ENCODE peak calls at places on chromosomes 7 and 10, in nine cellular contexts. K is body of pancreas; D is fibroblast of lung; V is HT1080; Y is A673; E is GM23248; Z is activated T-cell treated with anti-CD3 and anti-CD28 coated beads, Interleukin-2, amount 50 U/mL, for 72 hours; H is cardiac fibroblast; Q is brain microvascular endothelial cell. S is an unnamed sample.

GRCh38 chr7:132383962-132384361 is 192.3 kb downstream of the PLXNA4 start:
- DNase-seq in K (no peak), D (no peak), V (no peak), Y (no peak), E (no peak), Z (no peak), H (no peak), Q (no peak), S (no peak)

GRCh38 chr7:23679898-23680416 is at the start of gene FAM221A:
- DNase-seq in K (peak), D (peak), V (no peak), Y (peak), E (peak), Z (peak), H (peak), Q (peak), S (peak)

GRCh38 chr10:118950190-118950658 is 79.3 kb upstream of the NANOS1 start:
- DNase-seq in K (no peak), D (peak), V (peak), Y (peak), E (peak), Z (no peak), H (peak), Q (no peak), S (peak)

GRCh38 chr10:96586419-96587254 is at the start of gene TM9SF3:
- DNase-seq in K (peak), D (peak), V (peak), Y (peak), E (peak), Z (peak), H (peak), Q (peak), S (peak)

GRCh38 chr7:32582036-32582435 is 86.7 kb downstream of the AVL9 start:
- DNase-seq in K (no peak), D (no peak), V (no peak), Y (no peak), E (peak), Z (no peak), H (no peak), Q (no peak), S (no peak)

GRCh38 chr7:101134399-101134980 is 7.6 kb downstream of the SERPINE1 start:
- DNase-seq in K (no peak), D (peak), V (no peak), Y (peak), E (peak), Z (no peak), H (peak), Q (peak), S (peak)

GRCh38 chr7:149285581-149285975 is 23.6 kb downstream of the ZNF783 start:
- DNase-seq in K (peak), D (peak), V (no peak), Y (no peak), E (peak), Z (no peak), H (peak), Q (peak), S (peak)

GRCh38 chr7:30910369-30911073 is 1.1 kb upstream of the AQP1 start:
- DNase-seq in K (peak), D (no peak), V (no peak), Y (no peak), E (no peak), Z (no peak), H (no peak), Q (no peak), S (no peak)

GRCh38 chr7:122010116-122010515 is 133.9 kb downstream of the AASS start:
- DNase-seq in K (no peak), D (no peak), V (peak), Y (no peak), E (no peak), Z (no peak), H (no peak), Q (no peak), S (no peak)

GRCh38 chr10:102770792-102771191 is 27.0 kb downstream of the WBP1L start:
- DNase-seq in K (peak), D (no peak), V (no peak), Y (no peak), E (peak), Z (no peak), H (peak), Q (no peak), S (peak)

S was measured in choroid plexus epithelial cell.